ENCODE peak calls at places on chromosomes 1 and 21, in seven cellular contexts. G is body of pancreas, A is colonic mucosa, I is stomach, B is heart left ventricle, H is cardiac muscle cell, M is uterus. Y is an unnamed sample. For H3K4me1, the result is how much of the 10 kb centered on the place peaks cover.

GRCh38 chr1:44733365-44733764 is 2.4 kb upstream of the RNU5D-1 start:
- DNase-seq in B (no peak), I (no peak), G (no peak), A (no peak), M (no peak), H (peak), Y (no peak)

GRCh38 chr1:241717975-241718374 is 65.9 kb downstream of the WDR64 start:
- DNase-seq in A (no peak), M (no peak), B (no peak), I (no peak), H (no peak), G (no peak), Y (no peak)

GRCh38 chr1:31681421-31681820 is 22.4 kb downstream of the COL16A1 start:
- DNase-seq in I (no peak), G (no peak), A (no peak), M (no peak), H (peak), B (no peak), Y (no peak)

GRCh38 chr1:153572569-153573015 is 6.9 kb upstream of the S100A2 start:
- DNase-seq in G (peak), A (peak), H (peak), B (peak), M (peak), I (peak), Y (peak)

GRCh38 chr1:29271724-29272123 is 35.4 kb downstream of the PTPRU start:
- DNase-seq in I (peak), M (peak), H (peak), A (peak), B (peak), G (peak), Y (peak)

GRCh38 chr1:51924455-51924854 is 45.9 kb upstream of the NRDC start:
- DNase-seq in I (no peak), B (no peak), G (no peak), A (no peak), H (no peak), M (no peak), Y (no peak)

GRCh38 chr1:68917456-68917855 is 420.6 kb upstream of the DEPDC1 start:
- DNase-seq in M (no peak), I (no peak), A (no peak), H (peak), B (no peak), G (no peak), Y (no peak)

GRCh38 chr21:44392916-44393315 is 39.5 kb downstream of the TRPM2 start:
- DNase-seq in A (no peak), G (no peak), I (no peak), B (no peak), H (no peak), M (no peak), Y (no peak)

GRCh38 chr1:100309863-100310262 is 42.4 kb upstream of the CDC14A start:
- DNase-seq in H (no peak), G (no peak), I (no peak), B (no peak), A (no peak), M (no peak), Y (no peak)

GRCh38 chr1:12810691-12811408 is 19.7 kb downstream of the PRAMEF1 start:
- DNase-seq in G (no peak), B (no peak), A (no peak), I (no peak), H (peak), M (no peak), Y (no peak)

GRCh38 chr1:18322353-18323032 is 158.2 kb upstream of the KLHDC7A start:
- DNase-seq in B (no peak), H (no peak), G (no peak), I (no peak), A (no peak), M (no peak), Y (no peak)

GRCh38 chr1:87224209-87224608 is 104.5 kb upstream of the LMO4 start:
- DNase-seq in H (peak), G (no peak), A (no peak), B (no peak), M (no peak), I (no peak), Y (no peak)

GRCh38 chr1:63073530-63074306 is 248.6 kb upstream of the FOXD3 start:
- DNase-seq in M (no peak), H (peak), I (no peak), A (no peak), G (peak), B (peak), Y (peak)

GRCh38 chr1:150999051-150999674 is 7.5 kb downstream of the MINDY1 start:
- DNase-seq in G (no peak), H (peak), A (no peak), M (no peak), B (no peak), I (no peak), Y (no peak)
- H3K4me1 ChIP-seq in G (under half), H (under half), A (under half), M (under half), B (under half), I (under half), Y (under half)

GRCh38 chr1:37479255-37480124 is 5.1 kb downstream of the ZC3H12A start:
- DNase-seq in B (peak), H (peak), M (peak), A (peak), G (peak), I (peak), Y (peak)

GRCh38 chr1:37481289-37482003 is 7.1 kb downstream of the ZC3H12A start:
- DNase-seq in M (no peak), H (no peak), I (no peak), G (no peak), B (no peak), A (no peak), Y (peak)

GRCh38 chr1:37482004-37482785 is 7.8 kb downstream of the ZC3H12A start:
- DNase-seq in A (no peak), M (no peak), G (no peak), H (no peak), B (no peak), I (no peak), Y (no peak)

GRCh38 chr1:37480125-37480466 is 5.7 kb downstream of the ZC3H12A start:
- DNase-seq in M (no peak), B (no peak), H (no peak), A (no peak), I (no peak), G (peak), Y (peak)

DNA sequence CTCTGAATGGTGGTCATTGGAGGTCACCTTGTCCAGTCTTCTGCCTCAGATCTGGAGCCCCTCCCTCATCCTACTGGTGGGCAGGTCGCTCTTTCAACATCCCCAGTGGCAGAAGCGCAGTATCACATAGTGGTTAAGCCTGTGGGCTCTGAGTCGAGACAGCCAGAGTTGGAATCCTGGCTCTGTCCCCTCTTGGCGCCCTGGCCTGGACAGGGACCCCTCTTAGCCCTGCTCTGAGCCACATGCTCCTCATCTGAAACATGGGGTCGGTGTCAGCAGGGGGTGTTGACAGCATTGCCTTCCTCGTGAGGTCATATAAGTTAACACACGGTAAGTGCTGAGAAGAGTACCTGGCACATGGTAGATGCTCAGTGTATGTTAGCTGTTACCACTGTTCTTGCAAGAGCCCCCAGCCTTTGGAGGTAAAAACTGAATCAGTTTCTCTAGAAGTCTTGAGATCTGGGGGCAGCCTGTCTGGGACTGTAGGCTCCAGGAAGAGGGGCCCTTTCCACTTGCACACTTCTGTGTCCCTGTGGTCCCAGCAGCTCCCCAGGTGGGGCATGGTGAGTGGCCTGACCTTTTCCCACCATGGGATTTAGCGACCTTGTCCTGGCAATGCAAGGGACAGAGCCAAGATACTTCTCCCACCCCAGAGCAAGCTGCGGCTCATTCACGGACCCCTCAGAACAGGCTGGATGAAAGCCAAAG is 6.4 kb downstream of the ZC3H12A start:
- DNase-seq in H (no peak), A (peak), B (no peak), M (no peak), I (no peak), G (no peak), Y (no peak)
- H3K27ac ChIP-seq in H (no peak), A (peak), B (peak), M (peak), I (peak), G (peak), Y (no peak)

GRCh38 chr1:5720484-5720883 is 271.7 kb downstream of the NPHP4 start:
- DNase-seq in M (no peak), I (peak), H (no peak), A (no peak), B (peak), G (no peak), Y (no peak)

GRCh38 chr1:5718716-5719632 is 273.3 kb downstream of the NPHP4 start:
- DNase-seq in I (peak), G (no peak), A (no peak), M (no peak), B (no peak), H (no peak), Y (no peak)

GRCh38 chr1:5720045-5720444 is 272.2 kb downstream of the NPHP4 start:
- DNase-seq in A (no peak), G (no peak), I (peak), B (no peak), H (no peak), M (no peak), Y (no peak)

GRCh38 chr1:5716126-5716525 is 276.1 kb downstream of the NPHP4 start:
- DNase-seq in A (no peak), G (no peak), H (no peak), B (no peak), I (peak), M (no peak), Y (no peak)

DNA sequence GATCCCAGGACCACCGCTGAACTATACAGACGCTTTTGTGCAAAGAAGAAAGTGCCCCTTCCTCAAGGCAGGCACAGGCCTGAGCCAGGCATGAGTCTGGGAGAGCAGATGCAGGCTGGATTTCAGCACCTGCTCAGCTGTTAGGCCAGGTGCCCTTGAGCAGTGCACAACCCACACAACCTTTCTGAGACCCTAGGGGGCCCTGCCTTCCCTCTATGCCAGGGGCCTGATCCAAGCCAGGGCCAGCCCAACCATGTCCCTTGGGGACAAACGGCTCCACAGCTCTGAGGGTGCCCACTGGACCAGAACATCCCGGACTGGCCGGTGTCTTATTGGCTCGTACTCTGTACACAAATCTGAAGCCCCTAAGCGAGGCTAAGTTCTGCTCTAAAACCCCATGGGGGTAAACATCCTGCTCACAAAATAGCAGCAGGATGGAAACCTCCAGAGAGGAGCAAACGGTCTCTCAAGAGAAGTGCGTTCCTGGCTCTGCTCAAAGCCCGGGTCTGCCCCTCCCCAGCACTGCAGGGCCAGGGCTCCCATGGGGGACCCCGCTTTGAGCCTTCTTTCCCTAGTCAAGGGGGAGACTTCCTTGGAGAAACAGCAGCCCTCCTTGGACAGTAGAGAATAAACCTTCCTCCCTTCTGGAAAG is 275.1 kb downstream of the NPHP4 start:
- DNase-seq in I (peak), G (no peak), B (no peak), M (no peak), H (no peak), A (no peak), Y (no peak)
- H3K4me3 ChIP-seq in I (no peak), G (no peak), B (no peak), M (no peak), H (no peak), A (no peak), Y (no peak)

GRCh38 chr1:179953974-179954493 is 576 bp upstream of the CEP350 start:
- DNase-seq in A (no peak), B (no peak), G (peak), M (peak), H (peak), I (no peak), Y (peak)

GRCh38 chr1:179955318-179955638 is 668 bp downstream of the CEP350 start:
- DNase-seq in A (no peak), M (no peak), G (no peak), B (no peak), H (peak), I (no peak), Y (no peak)

GRCh38 chr1:179954494-179955317 is at the start of gene CEP350:
- DNase-seq in G (peak), I (peak), A (peak), H (peak), M (peak), B (peak), Y (peak)

GRCh38 chr1:179952181-179952580 is 2.4 kb upstream of the CEP350 start:
- DNase-seq in M (no peak), B (no peak), I (no peak), A (no peak), H (no peak), G (no peak), Y (no peak)

DNA sequence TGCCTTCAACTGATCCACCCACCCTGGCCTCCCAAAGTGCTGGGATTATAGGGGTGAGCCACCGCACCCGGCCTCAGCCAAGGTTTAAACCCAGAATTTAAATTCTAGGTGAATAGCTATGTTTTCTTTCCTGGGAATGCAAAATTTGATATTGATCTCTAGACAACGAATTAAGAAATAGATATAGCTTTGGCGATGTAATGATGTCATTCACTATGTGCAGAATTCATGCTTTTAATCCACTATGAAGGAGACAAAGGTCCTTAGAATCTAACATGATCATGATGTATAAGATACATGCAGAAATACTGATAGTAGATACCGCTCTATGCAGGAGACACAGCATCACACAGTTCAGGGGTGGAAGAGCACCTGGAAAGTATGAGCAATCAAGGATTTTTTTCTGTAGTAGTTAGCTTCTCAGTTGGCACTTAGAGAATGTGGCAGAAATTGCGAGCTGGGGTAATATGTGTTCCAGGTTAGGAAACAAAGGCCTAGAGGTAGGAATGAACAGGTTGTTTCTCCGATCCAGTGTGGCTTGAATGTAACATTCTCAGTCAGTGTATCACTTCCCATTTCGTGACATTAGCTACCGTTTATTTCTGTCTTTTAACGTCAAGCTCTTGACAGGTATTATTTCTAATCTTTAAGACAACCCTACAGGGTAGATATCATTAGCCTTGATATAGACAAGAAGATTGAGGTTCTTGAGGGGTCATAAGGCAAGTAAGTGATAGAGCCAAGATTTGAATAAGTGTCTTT is 3.0 kb upstream of the CEP350 start:
- DNase-seq in G (no peak), B (no peak), H (no peak), A (no peak), I (no peak), M (no peak), Y (no peak)
- H3K4me1 ChIP-seq in G (under half), B (under half), H (under half), A (under half), I (under half), M (under half), Y (under half)

GRCh38 chr1:229952135-229952534 is 114.9 kb upstream of the GALNT2 start:
- DNase-seq in G (peak), M (no peak), H (no peak), I (no peak), A (no peak), B (no peak), Y (no peak)
- H3K27ac ChIP-seq in G (no peak), M (no peak), H (no peak), I (no peak), A (no peak), B (no peak), Y (no peak)

Y was measured in right cardiac atrium.